ENCODE peak calls at places on chromosomes 11 and 22, in nine cellular contexts. A, N, Y, Q, G, B, F, Z and T are unnamed samples.

GRCh38 chr11:15158351-15159015 is 43.8 kb downstream of the INSC start:
- DNase-seq in F (no peak), Q (no peak), Z (no peak), N (no peak), A (no peak), G (no peak), B (no peak), Y (no peak), T (no peak)

GRCh38 chr11:120562806-120563425 is 51.4 kb downstream of the GRIK4 start:
- DNase-seq in G (no peak), F (no peak), A (no peak), N (no peak), Z (no peak), Y (no peak), B (no peak), Q (no peak), T (no peak)

GRCh38 chr22:28143206-28143605 is 224.2 kb upstream of the PITPNB start:
- DNase-seq in B (no peak), Q (no peak), F (no peak), Y (no peak), Z (no peak), N (no peak), A (no peak), G (no peak), T (no peak)

GRCh38 chr11:24754406-24754805 is 257.6 kb downstream of the LUZP2 start:
- DNase-seq in B (no peak), Z (no peak), A (no peak), G (no peak), F (no peak), Y (no peak), N (no peak), Q (no peak), T (no peak)

GRCh38 chr11:124791626-124792341 is 8.4 kb downstream of the MSANTD2 start:
- DNase-seq in N (no peak), Y (no peak), G (no peak), F (no peak), Q (no peak), A (no peak), B (no peak), Z (no peak), T (no peak)

GRCh38 chr11:113256431-113257227 is 57.8 kb upstream of the TTC12 start:
- DNase-seq in B (no peak), N (no peak), Z (no peak), A (no peak), G (no peak), Q (no peak), F (no peak), Y (no peak), T (no peak)

GRCh38 chr11:44032304-44033085 is 15.3 kb upstream of the ACCSL start:
- DNase-seq in Z (peak), Y (no peak), A (no peak), Q (peak), F (peak), B (no peak), N (no peak), G (no peak), T (no peak)

GRCh38 chr11:111762981-111763643 is 3.1 kb downstream of the PPP2R1B start:
- DNase-seq in Z (no peak), F (no peak), B (no peak), Y (no peak), Q (no peak), G (no peak), A (no peak), N (no peak), T (no peak)

GRCh38 chr11:69348414-69349235 is 54.7 kb downstream of the MYEOV start:
- DNase-seq in Q (no peak), G (no peak), A (no peak), F (peak), Y (no peak), N (no peak), B (no peak), Z (peak), T (no peak)

GRCh38 chr11:69442012-69442806 is 39.3 kb upstream of the LINC01488 start:
- DNase-seq in G (no peak), Z (no peak), Y (no peak), A (peak), B (peak), F (no peak), N (no peak), Q (no peak), T (no peak)

GRCh38 chr11:107651672-107652071 is 60.2 kb downstream of the SLN start:
- DNase-seq in Y (no peak), G (peak), Z (no peak), F (no peak), A (no peak), B (no peak), N (no peak), Q (no peak), T (no peak)

GRCh38 chr11:107653077-107653476 is 58.8 kb downstream of the SLN start:
- DNase-seq in N (no peak), Z (no peak), G (no peak), Y (no peak), A (no peak), F (no peak), Q (no peak), B (no peak), T (no peak)

GRCh38 chr11:107646783-107647182 is 55.8 kb downstream of the ELMOD1 start:
- DNase-seq in A (no peak), B (no peak), Y (no peak), G (no peak), Q (no peak), Z (no peak), N (no peak), F (no peak), T (no peak)

GRCh38 chr11:107648247-107648646 is 57.3 kb downstream of the ELMOD1 start:
- DNase-seq in A (no peak), G (no peak), Z (no peak), F (no peak), Q (no peak), Y (no peak), B (no peak), N (no peak), T (no peak)
- TF ChIP-seq EP300 in A (no peak), G (no peak), Z (no peak), F (no peak), Q (no peak), Y (no peak), B (no peak), N (no peak), T (no peak)

GRCh38 chr22:25762147-25762546 is 20.2 kb downstream of the MYO18B start:
- DNase-seq in G (no peak), Z (no peak), Q (no peak), F (no peak), Y (no peak), N (peak), B (no peak), A (no peak), T (no peak)
- TF ChIP-seq EP300 in G (no peak), Z (no peak), Q (no peak), F (no peak), Y (no peak), N (no peak), B (no peak), A (no peak), T (no peak)

GRCh38 chr11:64870893-64871849 is 7.2 kb downstream of the EHD1 start:
- DNase-seq in G (no peak), B (no peak), N (no peak), Z (no peak), Q (peak), A (no peak), F (no peak), Y (no peak), T (no peak)

GRCh38 chr11:64870176-64870892 is 8.1 kb downstream of the EHD1 start:
- DNase-seq in G (no peak), Z (no peak), N (peak), A (no peak), B (peak), Y (no peak), F (no peak), Q (peak), T (no peak)

GRCh38 chr11:64869571-64870175 is 8.7 kb downstream of the EHD1 start:
- DNase-seq in G (no peak), F (no peak), Z (no peak), Y (no peak), A (no peak), B (no peak), Q (no peak), N (peak), T (no peak)

GRCh38 chr11:64867748-64868462 is 10.5 kb downstream of the EHD1 start:
- DNase-seq in Y (no peak), G (no peak), Q (no peak), Z (no peak), B (no peak), A (no peak), N (no peak), F (no peak), T (no peak)

GRCh38 chr11:64868904-64869570 is 9.4 kb downstream of the EHD1 start:
- DNase-seq in B (no peak), A (peak), Z (no peak), G (peak), Q (no peak), F (no peak), Y (no peak), N (no peak), T (no peak)
- TF ChIP-seq EP300 in B (no peak), A (no peak), Z (no peak), G (no peak), Q (no peak), F (no peak), Y (no peak), N (no peak), T (no peak)

GRCh38 chr22:49749885-49750510 is 77.7 kb downstream of the BRD1 start:
- DNase-seq in F (peak), A (no peak), Z (no peak), N (no peak), Y (no peak), G (no peak), Q (no peak), B (no peak), T (no peak)
- TF ChIP-seq EP300 in F (no peak), A (no peak), Z (no peak), N (no peak), Y (no peak), G (no peak), Q (no peak), B (no peak), T (no peak)

DNA sequence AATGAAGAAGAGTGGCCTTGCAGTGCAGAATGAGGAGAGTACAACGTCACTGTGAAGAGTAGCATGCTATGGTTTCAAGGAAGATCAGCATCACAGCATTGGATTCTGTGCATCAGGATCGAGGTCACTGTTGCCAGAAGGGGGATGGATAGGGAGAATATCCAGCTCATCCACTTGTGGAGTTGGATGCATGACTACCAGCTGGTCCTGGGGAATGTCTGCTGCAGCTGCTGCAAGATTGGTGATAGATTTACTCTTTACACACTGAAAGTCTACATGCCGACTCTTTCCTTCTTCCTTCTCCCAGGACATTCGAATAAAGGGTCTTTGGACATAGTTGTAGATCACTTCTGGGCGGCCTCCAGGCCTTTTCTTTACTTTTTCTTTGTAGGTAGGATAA is 74.3 kb downstream of the BTBD10 start:
- DNase-seq in F (no peak), G (no peak), B (no peak), Z (no peak), Q (no peak), A (no peak), Y (no peak), N (no peak), T (no peak)
- TF ChIP-seq EP300 in F (no peak), G (no peak), B (no peak), Z (no peak), Q (no peak), A (no peak), Y (no peak), N (no peak), T (no peak)